ENCODE peak calls at places on chromosomes 7 and 10, in nine cellular contexts. D, V, X, L, M, N, G, K and E are unnamed samples.

GRCh38 chr7:105096306-105096705 is 82.3 kb downstream of the KMT2E start:
- DNase-seq in G (no peak), L (no peak), K (no peak), V (no peak), X (no peak), N (no peak), D (no peak), M (no peak), E (no peak)

GRCh38 chr10:122510326-122510725 is 49.0 kb downstream of the HTRA1 start:
- DNase-seq in N (no peak), M (no peak), D (no peak), K (no peak), V (no peak), X (no peak), L (peak), G (peak), E (peak)

GRCh38 chr10:126227762-126228134 is 160.5 kb downstream of the ADAM12 start:
- DNase-seq in M (no peak), X (no peak), D (no peak), K (no peak), G (no peak), L (no peak), N (no peak), V (no peak), E (no peak)

GRCh38 chr7:129610709-129611245 is 743 bp upstream of the NRF1 start:
- DNase-seq in V (no peak), G (peak), D (no peak), K (no peak), M (no peak), X (no peak), L (no peak), N (no peak), E (no peak)

GRCh38 chr10:36018996-36019395 is 376.9 kb upstream of the FZD8 start:
- DNase-seq in D (no peak), N (no peak), X (no peak), V (no peak), G (no peak), L (peak), K (no peak), M (no peak), E (no peak)

GRCh38 chr10:9762966-9763656 is 1254.6 kb upstream of the CELF2 start:
- DNase-seq in L (no peak), X (no peak), K (no peak), N (no peak), D (no peak), M (no peak), V (no peak), G (no peak), E (no peak)

GRCh38 chr10:81873932-81874816 is 820 bp upstream of the NRG3 start:
- DNase-seq in N (no peak), D (peak), L (peak), G (peak), K (no peak), M (no peak), X (no peak), V (no peak), E (peak)

GRCh38 chr7:21611129-21611528 is 68.3 kb downstream of the DNAH11 start:
- DNase-seq in X (no peak), N (no peak), L (no peak), G (peak), K (no peak), V (no peak), M (no peak), D (no peak), E (no peak)

GRCh38 chr7:41445432-41445831 is 257.5 kb downstream of the INHBA start:
- DNase-seq in M (no peak), V (no peak), L (no peak), G (no peak), D (no peak), N (no peak), K (no peak), X (no peak), E (no peak)

GRCh38 chr7:113161050-113161449 is 42.7 kb upstream of the SMIM30 start:
- DNase-seq in V (no peak), N (no peak), K (no peak), M (no peak), G (no peak), X (no peak), D (no peak), L (no peak), E (no peak)

GRCh38 chr7:5143935-5144903 is 45.8 kb upstream of the WIPI2 start:
- DNase-seq in N (peak), L (no peak), K (peak), G (no peak), M (no peak), D (no peak), X (peak), V (no peak), E (peak)

GRCh38 chr7:141076377-141076776 is 2.5 kb downstream of the TMEM178B start:
- DNase-seq in X (no peak), L (no peak), K (no peak), V (no peak), D (no peak), N (no peak), M (no peak), G (no peak), E (no peak)

GRCh38 chr7:155458317-155459132 is 596 bp downstream of the EN2 start:
- DNase-seq in K (no peak), L (no peak), M (no peak), D (no peak), N (no peak), V (no peak), G (no peak), X (no peak), E (no peak)

GRCh38 chr10:72106154-72106849 is 18.0 kb upstream of the SPOCK2 start:
- DNase-seq in L (no peak), D (no peak), K (no peak), V (no peak), N (no peak), M (no peak), G (no peak), X (no peak), E (no peak)

GRCh38 chr10:123800299-123800698 is 91.3 kb downstream of the CPXM2 start:
- DNase-seq in M (no peak), G (no peak), D (no peak), N (no peak), K (no peak), V (no peak), L (no peak), X (no peak), E (peak)

GRCh38 chr7:41679566-41679965 is 23.3 kb downstream of the INHBA start:
- DNase-seq in D (no peak), K (no peak), G (no peak), N (no peak), M (no peak), X (no peak), V (no peak), L (no peak), E (no peak)

GRCh38 chr10:59098811-59099452 is 77.5 kb upstream of the PHYHIPL start:
- DNase-seq in D (no peak), G (peak), K (no peak), N (no peak), X (no peak), L (no peak), M (no peak), V (peak), E (no peak)

GRCh38 chr7:152882576-152883310 is 123.2 kb downstream of the ACTR3B start:
- DNase-seq in D (no peak), M (peak), N (no peak), L (no peak), K (no peak), V (no peak), G (no peak), X (no peak), E (no peak)

GRCh38 chr10:86103391-86104101 is 263.0 kb downstream of the GRID1 start:
- DNase-seq in M (peak), V (peak), K (no peak), G (no peak), L (no peak), X (no peak), N (no peak), D (no peak), E (no peak)